ENCODE peak calls at places on chromosomes 13 and 19, in seven cellular contexts. N, T, U, I, C, A and G are unnamed samples.

GRCh38 chr19:53981408-53981998 is 9.9 kb upstream of the CACNG6 start:
- DNase-seq in C (no peak), T (peak), U (no peak), N (no peak), A (no peak), I (no peak), G (no peak)

GRCh38 chr13:22049384-22049783 is 378.5 kb downstream of the FGF9 start:
- DNase-seq in I (no peak), T (no peak), U (no peak), C (no peak), A (no peak), N (no peak), G (no peak)

GRCh38 chr19:19540707-19541515 is 2.8 kb downstream of the CILP2 start:
- DNase-seq in A (no peak), U (peak), I (peak), C (no peak), N (peak), T (peak), G (peak)

GRCh38 chr19:18860302-18860700 is 28.5 kb downstream of the UPF1 start:
- DNase-seq in N (no peak), T (no peak), A (no peak), C (no peak), U (no peak), I (no peak), G (no peak)

GRCh38 chr13:49828452-49828851 is 36.0 kb upstream of the KPNA3 start:
- DNase-seq in U (no peak), C (no peak), I (no peak), A (no peak), T (no peak), N (no peak), G (no peak)

GRCh38 chr19:49997709-49998108 is 27.5 kb downstream of the VRK3 start:
- DNase-seq in C (no peak), N (peak), U (no peak), T (peak), A (no peak), I (no peak), G (no peak)

GRCh38 chr19:49340069-49340864 is 5.1 kb downstream of the CD37 start:
- DNase-seq in U (no peak), N (peak), C (no peak), A (peak), T (peak), I (no peak), G (peak)

GRCh38 chr19:18967358-18968146 is 26.5 kb upstream of the HOMER3 start:
- DNase-seq in C (no peak), I (no peak), U (no peak), A (peak), T (no peak), N (no peak), G (no peak)

GRCh38 chr19:29845576-29846176 is 33.9 kb downstream of the CCNE1 start:
- DNase-seq in I (no peak), C (no peak), U (no peak), T (no peak), A (peak), N (peak), G (no peak)

GRCh38 chr19:12772323-12772722 is 3.0 kb downstream of the HOOK2 start:
- DNase-seq in C (no peak), U (no peak), A (peak), T (no peak), I (no peak), N (no peak), G (no peak)

GRCh38 chr13:111431241-111431640 is 110.8 kb downstream of the TEX29 start:
- DNase-seq in N (no peak), T (no peak), C (no peak), U (no peak), A (no peak), I (no peak), G (peak)

GRCh38 chr19:39998511-39998910 is 1.7 kb downstream of the ZNF546 start:
- DNase-seq in A (no peak), U (no peak), T (no peak), C (peak), N (no peak), I (no peak), G (no peak)

GRCh38 chr13:95176611-95177259 is 124.5 kb downstream of the ABCC4 start:
- DNase-seq in C (no peak), U (no peak), N (no peak), T (no peak), A (no peak), I (no peak), G (no peak)

GRCh38 chr13:84896128-84896527 is 903.1 kb downstream of the SLITRK6 start:
- DNase-seq in I (no peak), N (peak), C (peak), T (peak), A (no peak), U (peak), G (peak)

GRCh38 chr19:21101511-21102242 is 19.7 kb downstream of the ZNF714 start:
- DNase-seq in U (no peak), I (no peak), T (no peak), N (no peak), C (no peak), A (no peak), G (no peak)

GRCh38 chr13:107834717-107835116 is 380.6 kb downstream of the LIG4 start:
- DNase-seq in C (no peak), A (no peak), N (no peak), I (no peak), T (no peak), U (no peak), G (no peak)

GRCh38 chr19:10283301-10283733 is 3.4 kb upstream of the ICAM4 start:
- DNase-seq in I (no peak), A (no peak), U (no peak), C (no peak), T (no peak), N (no peak), G (no peak)

GRCh38 chr13:59094149-59094548 is 1069.6 kb downstream of the DIAPH3 start:
- DNase-seq in U (no peak), A (no peak), N (no peak), I (no peak), C (no peak), T (no peak), G (no peak)

GRCh38 chr13:109647046-109647445 is 139.3 kb downstream of the IRS2 start:
- DNase-seq in I (no peak), U (no peak), T (no peak), A (no peak), N (no peak), C (no peak), G (no peak)